ENCODE peak calls at places on chromosomes 3 and 15, in four cellular contexts. E is mammary epithelial cell, V is astrocyte, O is tibial artery. Q is an unnamed sample.

GRCh38 chr15:99341786-99342185 is 90.5 kb downstream of the LRRC28 start:
- DNase-seq in E (no peak), V (no peak), O (no peak), Q (no peak)

GRCh38 chr15:52466134-52466701 is 62.5 kb downstream of the MYO5A start:
- DNase-seq in E (no peak), V (no peak), O (peak; percentile 76), Q (no peak)

GRCh38 chr3:145959457-145960088 is 201.4 kb downstream of the PLOD2 start:
- DNase-seq in E (no peak), V (peak; percentile 10), O (no peak), Q (no peak)

GRCh38 chr3:123099331-123100191 is 32.7 kb downstream of the PDIA5 start:
- DNase-seq in E (no peak), V (no peak), O (peak; percentile 39), Q (no peak)

GRCh38 chr3:110234831-110235230 is 836.8 kb upstream of the NECTIN3 start:
- DNase-seq in E (no peak), V (no peak), O (no peak), Q (no peak)

GRCh38 chr15:70383856-70384255 is 286.1 kb upstream of the TLE3 start:
- DNase-seq in E (no peak), V (no peak), O (no peak), Q (no peak)

GRCh38 chr3:42151596-42152145 is 60.5 kb downstream of the TRAK1 start:
- DNase-seq in E (peak; percentile 25), V (no peak), O (no peak), Q (no peak)

GRCh38 chr3:153026026-153026425 is 136.0 kb upstream of the RAP2B start:
- DNase-seq in E (peak; percentile 21), V (peak; percentile 14), O (no peak), Q (no peak)

GRCh38 chr3:42173307-42173706 is 82.2 kb downstream of the TRAK1 start:
- DNase-seq in E (no peak), V (no peak), O (no peak), Q (no peak)

GRCh38 chr3:145145461-145145860 is 1015.5 kb downstream of the PLOD2 start:
- DNase-seq in E (no peak), V (no peak), O (no peak), Q (no peak)

GRCh38 chr15:68475449-68475848 is 43.5 kb upstream of the ITGA11 start:
- DNase-seq in E (no peak), V (no peak), O (no peak), Q (no peak)

GRCh38 chr3:141708367-141708766 is 29.7 kb upstream of the RNF7 start:
- DNase-seq in E (no peak), V (no peak), O (no peak), Q (no peak)

GRCh38 chr15:80419546-80419945 is 15.4 kb downstream of the ARNT2 start:
- DNase-seq in E (peak; percentile 18), V (peak; percentile 29), O (no peak), Q (no peak)

GRCh38 chr3:39095778-39096177 is 11.6 kb downstream of the GORASP1 start:
- DNase-seq in E (no peak), V (no peak), O (no peak), Q (no peak)

GRCh38 chr3:4494807-4495200 is 1.7 kb downstream of the ITPR1 start:
- DNase-seq in E (no peak), V (no peak), O (no peak), Q (no peak)

GRCh38 chr15:55564347-55565145 is 23.6 kb downstream of the PYGO1 start:
- DNase-seq in E (no peak), V (peak; percentile 6), O (no peak), Q (no peak)

GRCh38 chr3:143101792-143102381 is 17.7 kb upstream of the CHST2 start:
- DNase-seq in E (no peak), V (no peak), O (no peak), Q (no peak)

GRCh38 chr15:98958076-98958475 is 49.5 kb downstream of the PGPEP1L start:
- DNase-seq in E (no peak), V (no peak), O (no peak), Q (no peak)

GRCh38 chr15:72116680-72117447 is 1.1 kb downstream of the MYO9A start:
- DNase-seq in E (peak; percentile 19), V (peak; percentile 29), O (no peak), Q (peak; percentile 90)

GRCh38 chr3:34090876-34091275 is 292.4 kb downstream of the PDCD6IP start:
- DNase-seq in E (no peak), V (no peak), O (no peak), Q (no peak)

GRCh38 chr3:53044371-53045106 is 1.3 kb downstream of the SFMBT1 start:
- DNase-seq in E (peak; percentile 42), V (peak; percentile 36), O (peak; percentile 64), Q (no peak)

GRCh38 chr15:99163271-99164062 is 58.6 kb downstream of the SYNM start:
- DNase-seq in E (no peak), V (peak; percentile 16), O (no peak), Q (no peak)

GRCh38 chr3:117660941-117661635 is 951.5 kb downstream of the TUSC7 start:
- DNase-seq in E (no peak), V (peak; percentile 90), O (no peak), Q (no peak)

GRCh38 chr15:81097893-81098280 is 36.2 kb upstream of the CFAP161 start:
- DNase-seq in E (no peak), V (no peak), O (no peak), Q (peak; percentile 63)

GRCh38 chr3:90092994-90093393 is 985.6 kb downstream of the EPHA3 start:
- DNase-seq in E (no peak), V (peak; percentile 4), O (no peak), Q (no peak)

GRCh38 chr3:128499724-128500275 is 6.8 kb upstream of the GATA2 start:
- DNase-seq in E (no peak), V (no peak), O (peak; percentile 2), Q (peak; percentile 18)

GRCh38 chr15:78909160-78909695 is 35.6 kb downstream of the CTSH start:
- DNase-seq in E (no peak), V (no peak), O (no peak), Q (no peak)

GRCh38 chr15:39579487-39580116 is 1.3 kb upstream of the THBS1 start:
- DNase-seq in E (peak; percentile 94), V (peak; percentile 94), O (peak; percentile 84), Q (peak; percentile 62)

GRCh38 chr3:29694331-29694730 is 413.5 kb downstream of the RBMS3 start:
- DNase-seq in E (no peak), V (no peak), O (no peak), Q (no peak)

GRCh38 chr15:76198456-76199105 is 112.7 kb downstream of the ETFA start:
- DNase-seq in E (no peak), V (no peak), O (no peak), Q (no peak)

GRCh38 chr3:46375814-46376213 is 5.1 kb downstream of the CCR5 start:
- DNase-seq in E (no peak), V (no peak), O (no peak), Q (no peak)

GRCh38 chr15:101438482-101439284 is 50.8 kb downstream of the PCSK6 start:
- DNase-seq in E (no peak), V (no peak), O (no peak), Q (peak; percentile 70)

GRCh38 chr3:111998661-111999641 is at the start of gene TAGLN3:
- DNase-seq in E (peak; percentile 54), V (peak; percentile 39), O (no peak), Q (no peak)

GRCh38 chr3:180135101-180135500 is 98.4 kb upstream of the PEX5L start:
- DNase-seq in E (no peak), V (no peak), O (no peak), Q (no peak)

GRCh38 chr3:150145659-150146058 is 175.0 kb upstream of the PFN2 start:
- DNase-seq in E (no peak), V (peak; percentile 93), O (no peak), Q (no peak)

GRCh38 chr15:77821188-77821958 is 188.7 kb upstream of the LINGO1 start:
- DNase-seq in E (peak; percentile 36), V (peak; percentile 27), O (no peak), Q (no peak)